ENCODE peak calls at places on chromosomes 7 and 10, in nine cellular contexts. Q is AG09309, C is thoracic aorta, I is GM12865, G is endothelial cell of umbilical vein, S is MG63, M is right atrium auricular region, A is choroid plexus epithelial cell, F is adrenal gland. E is an unnamed sample.

GRCh38 chr7:5388905-5389433 is 34.7 kb downstream of the TNRC18 start:
- DNase-seq in G (no peak), Q (no peak), A (no peak), C (no peak), M (no peak), I (no peak), S (no peak), F (no peak), E (no peak)

GRCh38 chr10:24360286-24361127 is 151.6 kb downstream of the KIAA1217 start:
- DNase-seq in C (peak), Q (no peak), I (peak), S (peak), G (peak), F (peak), M (peak), A (peak), E (no peak)

GRCh38 chr7:128247640-128248194 is 6.6 kb downstream of the LEP start:
- DNase-seq in S (peak), A (peak), G (no peak), F (no peak), Q (no peak), I (no peak), M (no peak), C (no peak), E (no peak)

GRCh38 chr7:134289423-134289822 is 27.3 kb downstream of the SLC35B4 start:
- DNase-seq in S (peak), G (no peak), A (no peak), Q (peak), M (no peak), C (no peak), F (no peak), I (no peak), E (no peak)

GRCh38 chr7:116162992-116163391 is 47.3 kb upstream of the TES start:
- DNase-seq in C (no peak), Q (no peak), G (no peak), A (no peak), M (no peak), I (peak), S (no peak), F (no peak), E (no peak)

GRCh38 chr7:75813781-75814236 is at the start of gene CCL24:
- DNase-seq in G (no peak), I (no peak), Q (no peak), A (no peak), F (peak), M (no peak), C (no peak), S (no peak), E (no peak)

GRCh38 chr7:646951-647350 is 79.5 kb upstream of the DNAAF5 start:
- DNase-seq in C (no peak), F (no peak), Q (no peak), S (no peak), I (no peak), M (no peak), A (no peak), G (no peak), E (no peak)

GRCh38 chr10:19945275-19945674 is 129.0 kb downstream of the PLXDC2 start:
- DNase-seq in F (peak), C (no peak), S (peak), M (no peak), Q (no peak), G (no peak), I (no peak), A (no peak), E (no peak)

GRCh38 chr10:86319626-86320025 is 47.0 kb downstream of the GRID1 start:
- DNase-seq in F (no peak), C (no peak), A (no peak), G (no peak), S (no peak), Q (no peak), I (no peak), M (no peak), E (no peak)

GRCh38 chr10:91617073-91617580 is 15.7 kb downstream of the PPP1R3C start:
- DNase-seq in F (no peak), Q (no peak), S (peak), A (peak), M (no peak), I (no peak), G (peak), C (no peak), E (peak)

GRCh38 chr10:10094700-10095099 is 923.0 kb upstream of the CELF2 start:
- DNase-seq in F (no peak), Q (no peak), S (peak), I (no peak), M (no peak), A (peak), G (no peak), C (no peak), E (peak)

GRCh38 chr10:113099431-113100298 is 149.6 kb downstream of the TCF7L2 start:
- DNase-seq in F (peak), I (no peak), M (no peak), S (no peak), C (no peak), Q (no peak), G (peak), A (peak), E (no peak)

DNA sequence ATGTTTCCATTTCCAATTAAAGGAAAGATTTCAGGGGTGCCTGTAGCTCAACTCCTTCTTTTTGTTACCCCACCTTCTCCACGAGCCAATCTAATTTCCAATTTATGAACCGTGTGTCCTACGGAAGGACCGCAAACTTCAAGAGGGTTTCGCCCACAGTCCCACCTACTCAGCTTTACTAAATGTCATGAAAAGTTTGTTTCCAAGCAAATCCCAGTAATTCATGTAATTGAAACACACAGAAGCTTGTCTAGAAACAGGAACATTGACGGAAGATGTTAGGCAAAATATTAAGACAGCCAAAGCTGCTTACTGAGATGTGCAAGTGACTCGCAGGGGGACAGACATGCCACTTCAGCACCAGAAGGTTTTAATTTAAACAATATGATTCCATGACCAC is 32.9 kb upstream of the LYZL1 start:
- DNase-seq in C (no peak), I (no peak), Q (no peak), F (no peak), M (no peak), A (no peak), S (no peak), G (no peak), E (no peak)
- H3K4me3 ChIP-seq in C (no peak), I (no peak), Q (no peak), F (no peak), M (no peak), A (no peak), S (no peak), G (no peak), E (no peak)

GRCh38 chr10:75105576-75106197 is 5.8 kb upstream of the SAMD8 start:
- DNase-seq in M (no peak), C (no peak), Q (no peak), I (no peak), A (no peak), F (no peak), S (no peak), G (no peak), E (no peak)

GRCh38 chr10:75102830-75103673 is 8.4 kb upstream of the SAMD8 start:
- DNase-seq in G (no peak), I (no peak), F (no peak), Q (no peak), M (no peak), C (no peak), A (no peak), S (no peak), E (no peak)

GRCh38 chr10:75106242-75106641 is 5.2 kb upstream of the SAMD8 start:
- DNase-seq in Q (no peak), M (no peak), G (no peak), F (no peak), S (no peak), C (no peak), I (peak), A (no peak), E (no peak)

GRCh38 chr10:75104842-75105241 is 6.6 kb upstream of the SAMD8 start:
- DNase-seq in F (no peak), I (no peak), C (no peak), G (no peak), M (no peak), Q (no peak), S (no peak), A (no peak), E (no peak)

GRCh38 chr10:75103881-75104686 is 7.4 kb upstream of the SAMD8 start:
- DNase-seq in G (no peak), I (no peak), F (no peak), A (no peak), C (no peak), M (no peak), Q (no peak), S (no peak), E (no peak)
- H3K4me3 ChIP-seq in G (no peak), I (no peak), F (no peak), A (no peak), C (no peak), M (no peak), Q (no peak), S (no peak), E (no peak)

GRCh38 chr10:101839002-101839401 is 4.6 kb downstream of the KCNIP2 start:
- DNase-seq in F (no peak), C (no peak), A (no peak), G (no peak), S (no peak), I (no peak), Q (no peak), M (no peak), E (no peak)
- H3K4me3 ChIP-seq in F (no peak), C (no peak), A (no peak), G (no peak), S (no peak), I (no peak), Q (no peak), M (no peak), E (no peak)

GRCh38 chr10:15461353-15462108 is 90.4 kb upstream of the FAM171A1 start:
- DNase-seq in F (peak), S (peak), Q (peak), C (no peak), A (peak), M (no peak), I (peak), G (peak), E (no peak)
- H3K4me3 ChIP-seq in F (no peak), S (no peak), Q (no peak), C (no peak), A (no peak), M (no peak), I (no peak), G (no peak), E (no peak)

GRCh38 chr7:150879345-150879744 is 27.0 kb downstream of the AOC1 start:
- DNase-seq in M (no peak), C (no peak), F (no peak), G (peak), S (no peak), A (no peak), Q (no peak), I (no peak), E (no peak)

GRCh38 chr7:150874401-150875198 is 22.3 kb downstream of the AOC1 start:
- DNase-seq in A (no peak), F (no peak), I (no peak), G (no peak), C (no peak), M (no peak), Q (no peak), S (no peak), E (peak)

GRCh38 chr7:150877545-150877944 is 25.2 kb downstream of the AOC1 start:
- DNase-seq in F (no peak), S (no peak), C (no peak), I (no peak), G (no peak), A (no peak), Q (no peak), M (no peak), E (no peak)

GRCh38 chr7:150875791-150876190 is 23.5 kb downstream of the AOC1 start:
- DNase-seq in M (no peak), C (no peak), S (no peak), Q (no peak), I (no peak), F (no peak), A (no peak), G (no peak), E (no peak)

GRCh38 chr7:150876817-150877526 is 24.7 kb downstream of the AOC1 start:
- DNase-seq in I (peak), Q (no peak), C (no peak), F (peak), G (peak), S (peak), M (peak), A (peak), E (peak)
- H3K4me3 ChIP-seq in I (no peak), Q (no peak), C (no peak), F (no peak), G (no peak), S (no peak), M (no peak), A (no peak), E (no peak)

DNA sequence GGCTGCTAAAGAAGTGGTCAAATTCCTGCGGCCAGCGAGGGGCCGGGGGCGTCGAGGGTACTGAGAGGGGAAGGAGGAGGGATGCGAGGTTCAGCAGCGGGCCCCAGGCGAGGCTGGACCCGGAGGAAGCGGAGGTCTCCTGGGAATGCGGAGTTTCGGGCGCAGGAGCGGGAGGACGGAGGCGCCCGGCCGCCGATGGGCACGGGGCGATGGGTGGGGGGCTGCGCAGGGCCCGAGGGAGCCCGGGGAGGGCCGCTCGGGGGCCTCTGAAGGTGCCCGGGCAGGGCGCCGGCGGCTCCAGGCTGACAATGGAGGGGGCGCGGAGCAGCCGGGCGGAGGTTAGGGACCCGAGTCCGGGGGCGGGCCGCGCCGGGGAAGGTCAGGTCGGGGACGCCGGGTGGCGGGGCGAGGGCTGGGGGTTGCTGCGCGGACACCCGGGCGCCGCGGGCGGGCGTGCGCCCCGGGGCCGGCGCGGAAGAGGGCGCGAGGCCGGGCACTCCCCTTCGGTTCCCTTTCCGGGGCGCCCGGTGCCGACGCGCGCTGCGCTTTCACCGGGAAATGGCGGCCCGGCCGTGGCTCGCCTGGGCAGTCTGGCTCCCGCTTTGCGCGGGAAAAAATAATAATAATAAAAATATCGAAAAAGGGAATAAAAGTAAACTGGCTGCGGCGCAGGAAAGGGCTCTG is 708 bp downstream of the MACROH2A2 start:
- DNase-seq in A (peak), G (no peak), I (no peak), F (no peak), Q (no peak), M (no peak), C (no peak), S (peak), E (no peak)
- H3K4me3 ChIP-seq in A (peak), G (no peak), I (peak), F (peak), Q (peak), M (peak), C (peak), S (peak), E (peak)

GRCh38 chr10:69328346-69328687 is 50.0 kb downstream of the HK1 start:
- DNase-seq in I (peak), S (no peak), Q (no peak), M (no peak), A (no peak), G (no peak), F (no peak), C (no peak), E (no peak)
- H3K4me3 ChIP-seq in I (peak), S (no peak), Q (no peak), M (no peak), A (no peak), G (no peak), F (peak), C (peak), E (no peak)

GRCh38 chr7:121279060-121279620 is 49.7 kb upstream of the WNT16 start:
- DNase-seq in M (no peak), F (no peak), A (peak), S (no peak), C (no peak), Q (no peak), G (no peak), I (peak), E (no peak)
- H3K4me3 ChIP-seq in M (no peak), F (no peak), A (no peak), S (no peak), C (no peak), Q (no peak), G (no peak), I (no peak), E (no peak)

GRCh38 chr7:44333971-44334733 is 8.8 kb upstream of the CAMK2B start:
- DNase-seq in G (no peak), Q (no peak), S (no peak), I (no peak), M (no peak), A (peak), F (no peak), C (no peak), E (no peak)
- H3K4me3 ChIP-seq in G (no peak), Q (no peak), S (no peak), I (no peak), M (no peak), A (no peak), F (no peak), C (peak), E (no peak)

E was measured in skeletal muscle cell.